ENCODE peak calls at places on chromosomes 3 and 15, in five cellular contexts. Z is prostate gland, C is psoas muscle, G is RWPE2, X is H9. P is an unnamed sample. For H3K4me1, the result is how much of the 10 kb centered on the place peaks cover.

GRCh38 chr15:73936588-73937312 is 10.5 kb downstream of the LOXL1 start:
- DNase-seq in G (no peak), Z (no peak), X (no peak), C (peak), P (peak)

GRCh38 chr3:52086939-52087675 is 30.7 kb upstream of the DUSP7 start:
- DNase-seq in C (peak), X (no peak), G (no peak), Z (no peak), P (peak)

GRCh38 chr15:50145451-50145872 is 26.4 kb upstream of the ATP8B4 start:
- DNase-seq in C (no peak), X (no peak), G (no peak), Z (peak), P (no peak)

GRCh38 chr3:138726966-138727365 is 107.8 kb downstream of the PIK3CB start:
- DNase-seq in G (no peak), X (no peak), Z (no peak), C (no peak), P (no peak)

GRCh38 chr15:25055356-25056068 is 100.7 kb downstream of the SNRPN start:
- DNase-seq in X (peak), C (no peak), Z (no peak), G (peak), P (no peak)

GRCh38 chr15:78804391-78804792 is 6.9 kb downstream of the ADAMTS7 start:
- DNase-seq in Z (no peak), C (no peak), X (peak), G (no peak), P (no peak)

GRCh38 chr3:98564282-98565005 is 29.0 kb downstream of the CPOX start:
- DNase-seq in Z (no peak), X (no peak), C (no peak), G (no peak), P (no peak)

GRCh38 chr3:11099306-11099705 is 55.0 kb upstream of the HRH1 start:
- DNase-seq in X (no peak), G (no peak), Z (no peak), C (no peak), P (no peak)

GRCh38 chr15:95448531-95449210 is 881.8 kb upstream of the NR2F2 start:
- DNase-seq in X (no peak), C (no peak), G (no peak), Z (no peak), P (no peak)

GRCh38 chr15:66830358-66830757 is 128.3 kb downstream of the SMAD6 start:
- DNase-seq in X (no peak), C (no peak), Z (no peak), G (peak), P (no peak)

GRCh38 chr3:77687545-77687944 is 647.6 kb downstream of the ROBO2 start:
- DNase-seq in G (no peak), Z (no peak), X (no peak), C (no peak), P (no peak)

GRCh38 chr3:179347108-179347382 is 464 bp upstream of the MFN1 start:
- DNase-seq in X (no peak), G (no peak), Z (no peak), C (peak), P (no peak)

GRCh38 chr3:42732196-42732828 is 29.7 kb upstream of the HHATL start:
- DNase-seq in G (no peak), C (no peak), Z (no peak), X (peak), P (no peak)

GRCh38 chr3:148208975-148209374 is 488.7 kb upstream of the AGTR1 start:
- DNase-seq in X (no peak), C (no peak), Z (no peak), G (no peak), P (no peak)

GRCh38 chr15:95459288-95459687 is 871.2 kb upstream of the NR2F2 start:
- DNase-seq in X (no peak), C (no peak), Z (no peak), G (no peak), P (no peak)

GRCh38 chr3:49412632-49413337 is 562 bp downstream of the TCTA start:
- DNase-seq in C (peak), X (no peak), Z (no peak), G (no peak), P (no peak)
- H3K4me1 ChIP-seq in C (under half), X (under half), Z (under half), G (under half), P (under half)

GRCh38 chr3:122458992-122459391 is 43.1 kb upstream of the WDR5B start:
- DNase-seq in X (no peak), C (no peak), Z (no peak), G (no peak), P (no peak)
- TF ChIP-seq CTCF in X (peak), C (peak), Z (no peak), G (peak), P (peak)

DNA sequence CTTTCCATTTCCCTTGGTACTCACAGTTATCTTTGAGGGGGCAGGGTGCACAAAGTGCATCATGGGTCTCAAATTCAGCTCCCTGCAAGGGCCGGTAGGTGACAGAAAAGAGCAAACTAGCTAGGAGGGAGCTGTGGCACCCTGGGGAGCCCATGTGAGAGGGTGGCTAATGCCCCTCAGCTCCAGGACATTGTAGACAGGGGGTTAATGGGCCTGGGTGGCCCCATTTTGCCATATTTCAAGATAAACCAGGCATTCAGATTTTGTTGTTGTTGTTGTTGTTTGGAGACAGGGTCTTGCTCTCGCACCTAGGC is 3.6 kb upstream of the SLC6A6 start:
- DNase-seq in C (no peak), G (no peak), X (no peak), Z (no peak), P (no peak)
- H3K4me1 ChIP-seq in C (under half), G (under half), X (under half), Z (under half), P (under half)

GRCh38 chr3:37308247-37308646 is 133.9 kb upstream of the LRRFIP2 start:
- DNase-seq in G (no peak), Z (no peak), X (no peak), C (no peak), P (no peak)
- TF ChIP-seq CTCF in G (peak), Z (no peak), X (peak), C (peak), P (no peak)

GRCh38 chr3:100263583-100263982 is 2.8 kb downstream of the TBC1D23 start:
- DNase-seq in Z (no peak), X (no peak), C (no peak), G (no peak), P (no peak)
- H3K4me1 ChIP-seq in Z (under half), X (under half), C (half or more), G (half or more), P (under half)

P was measured in kidney.